ENCODE peak calls at places on chromosomes 7 and 10, in seven cellular contexts. R is progenitor cell of endocrine pancreas, V is pancreas, D is fibroblast of lung, L is neural crest cell, W is OCI-LY7, O is HFF-Myc. U is an unnamed sample.

GRCh38 chr7:123715198-123715597 is 33.6 kb downstream of the WASL start:
- DNase-seq in L (no peak), V (no peak), R (no peak), D (no peak), O (no peak), W (no peak), U (no peak)

GRCh38 chr10:59560161-59560560 is 149.5 kb downstream of the SLC16A9 start:
- DNase-seq in L (no peak), O (no peak), D (peak), R (no peak), V (no peak), W (no peak), U (no peak)

GRCh38 chr7:116809636-116810266 is 52.6 kb upstream of the CAPZA2 start:
- DNase-seq in O (peak), W (peak), D (peak), L (peak), V (peak), R (no peak), U (peak)

GRCh38 chr7:73509463-73509862 is 12.6 kb downstream of the BAZ1B start:
- DNase-seq in V (no peak), R (no peak), L (no peak), D (no peak), W (no peak), O (no peak), U (no peak)

GRCh38 chr10:32197423-32197822 is 141.2 kb upstream of the KIF5B start:
- DNase-seq in R (no peak), L (no peak), O (no peak), W (no peak), D (no peak), V (no peak), U (no peak)

GRCh38 chr7:121798896-121799295 is 74.1 kb upstream of the PTPRZ1 start:
- DNase-seq in W (no peak), V (no peak), D (no peak), R (no peak), O (no peak), L (peak), U (peak)

GRCh38 chr7:121172484-121172883 is 156.3 kb upstream of the WNT16 start:
- DNase-seq in O (no peak), D (no peak), V (no peak), W (no peak), L (no peak), R (no peak), U (no peak)

GRCh38 chr7:30155481-30155880 is 20.7 kb downstream of the MTURN start:
- DNase-seq in V (no peak), L (no peak), O (no peak), R (no peak), D (no peak), W (no peak), U (no peak)

GRCh38 chr10:114470956-114471905 is 66.9 kb upstream of the AFAP1L2 start:
- DNase-seq in L (peak), R (peak), W (peak), V (peak), O (no peak), D (peak), U (peak)

GRCh38 chr7:63039882-63040281 is 958.8 kb upstream of the ZNF722 start:
- DNase-seq in O (no peak), R (no peak), V (no peak), W (no peak), D (no peak), L (no peak), U (no peak)

GRCh38 chr10:75648854-75649253 is 217.4 kb downstream of the LRMDA start:
- DNase-seq in R (no peak), O (no peak), L (no peak), W (no peak), V (no peak), D (no peak), U (no peak)

GRCh38 chr10:75652136-75652535 is 220.7 kb downstream of the LRMDA start:
- DNase-seq in L (no peak), O (no peak), V (no peak), W (no peak), R (no peak), D (no peak), U (no peak)

GRCh38 chr10:75653761-75654160 is 222.3 kb downstream of the LRMDA start:
- DNase-seq in O (no peak), L (no peak), W (no peak), R (no peak), D (no peak), V (no peak), U (no peak)

GRCh38 chr10:75650648-75651047 is 219.2 kb downstream of the LRMDA start:
- DNase-seq in W (no peak), R (no peak), O (no peak), V (no peak), D (no peak), L (no peak), U (no peak)

GRCh38 chr10:75651452-75651851 is 220.0 kb downstream of the LRMDA start:
- DNase-seq in L (no peak), D (peak), V (no peak), W (no peak), O (no peak), R (no peak), U (peak)
- TF ChIP-seq CTCF in L (no peak), D (no peak), V (no peak), W (peak), O (peak), R (no peak), U (no peak)

DNA sequence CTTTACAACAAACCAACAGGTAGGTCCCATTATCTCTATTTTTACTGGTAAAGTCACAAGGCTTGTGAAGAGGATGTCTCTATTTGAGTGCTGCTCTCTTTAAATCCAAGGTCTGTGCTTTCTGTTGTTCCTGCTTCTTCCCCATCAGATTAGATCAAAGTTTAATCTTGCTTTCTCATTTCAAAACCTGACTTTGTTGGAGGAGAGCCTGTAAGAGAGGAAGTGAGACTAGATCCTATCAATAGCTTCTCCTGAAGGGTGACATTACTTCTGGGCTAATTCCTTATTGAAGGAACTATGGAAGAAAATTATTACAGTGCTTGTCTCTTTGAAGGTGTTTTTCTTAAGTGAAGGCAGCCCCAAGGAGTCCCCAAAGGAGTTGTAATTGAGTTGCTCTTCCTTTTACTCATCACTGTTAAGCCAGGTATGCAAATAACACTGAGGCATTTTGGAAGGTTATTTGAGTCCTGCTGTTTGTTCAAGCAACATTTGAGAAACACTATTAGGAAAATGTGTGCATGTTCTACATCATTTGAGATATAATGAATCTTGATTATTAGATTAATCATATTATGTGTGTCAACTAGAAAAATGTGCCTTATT is 146.2 kb upstream of the MBL2 start:
- DNase-seq in O (no peak), L (no peak), W (no peak), V (no peak), R (no peak), D (no peak), U (no peak)
- TF ChIP-seq CTCF in O (no peak), L (no peak), W (no peak), V (no peak), R (no peak), D (no peak), U (no peak)

GRCh38 chr7:137093198-137093597 is 224.7 kb downstream of the CHRM2 start:
- DNase-seq in L (no peak), O (no peak), R (no peak), V (no peak), W (no peak), D (no peak), U (no peak)

GRCh38 chr7:137086896-137087295 is 218.4 kb downstream of the CHRM2 start:
- DNase-seq in R (no peak), D (no peak), W (no peak), L (no peak), V (no peak), O (no peak), U (no peak)

GRCh38 chr7:137097111-137097510 is 228.7 kb downstream of the CHRM2 start:
- DNase-seq in V (no peak), D (peak), W (no peak), O (no peak), R (no peak), L (no peak), U (no peak)

GRCh38 chr7:137096607-137097006 is 228.2 kb downstream of the CHRM2 start:
- DNase-seq in O (peak), R (no peak), V (no peak), W (no peak), L (no peak), D (peak), U (no peak)

DNA sequence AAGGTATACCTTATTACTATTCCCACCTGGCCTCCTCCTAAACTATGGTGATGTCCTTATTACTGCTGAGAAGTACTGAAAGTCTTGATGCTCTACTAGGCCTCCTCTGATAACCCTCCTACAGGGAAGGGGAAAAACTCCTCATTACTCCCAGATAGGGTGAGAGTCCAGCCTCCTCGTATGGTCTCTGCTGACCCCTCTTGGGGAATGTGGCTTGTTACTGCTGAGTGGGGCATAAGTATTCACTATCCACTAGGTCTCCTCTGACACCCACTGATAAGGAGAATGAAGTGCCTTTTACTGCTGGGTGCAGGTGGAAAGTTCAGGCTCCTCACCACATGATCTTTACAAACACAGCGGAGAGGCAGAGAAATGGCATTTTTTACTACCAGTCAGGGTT is 222.9 kb downstream of the CHRM2 start:
- DNase-seq in R (no peak), W (no peak), O (no peak), L (no peak), D (peak), V (no peak), U (peak)
- TF ChIP-seq CTCF in R (peak), W (no peak), O (peak), L (peak), D (peak), V (no peak), U (no peak)

GRCh38 chr7:152054377-152055230 is 29.1 kb downstream of the GALNT11 start:
- DNase-seq in O (no peak), D (peak), W (no peak), V (no peak), L (no peak), R (no peak), U (peak)
- TF ChIP-seq CTCF in O (no peak), D (no peak), W (no peak), V (no peak), L (no peak), R (no peak), U (no peak)

DNA sequence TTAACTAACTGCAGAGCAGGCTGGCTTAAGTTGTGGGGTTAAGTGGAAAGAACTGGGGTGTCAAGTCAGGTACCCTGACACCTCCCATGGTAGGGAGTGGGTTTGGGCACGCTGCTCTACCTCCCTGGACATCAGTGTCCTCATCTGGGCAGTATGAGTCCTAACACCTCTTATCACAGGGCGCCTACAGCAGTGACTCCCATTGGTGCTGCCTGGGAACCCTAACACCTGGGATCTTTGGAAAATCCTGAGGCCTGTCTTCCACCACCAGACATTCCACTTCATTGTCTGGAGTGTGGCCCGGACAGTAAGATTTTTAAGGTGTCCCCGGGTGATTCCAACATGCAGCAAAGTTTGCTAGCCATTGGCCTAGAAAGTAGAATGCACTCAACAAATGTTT is 239.1 kb downstream of the SKAP2 start:
- DNase-seq in O (no peak), W (no peak), D (no peak), V (no peak), R (no peak), L (no peak), U (no peak)
- TF ChIP-seq CTCF in O (no peak), W (no peak), D (no peak), V (no peak), R (no peak), L (no peak), U (no peak)

DNA sequence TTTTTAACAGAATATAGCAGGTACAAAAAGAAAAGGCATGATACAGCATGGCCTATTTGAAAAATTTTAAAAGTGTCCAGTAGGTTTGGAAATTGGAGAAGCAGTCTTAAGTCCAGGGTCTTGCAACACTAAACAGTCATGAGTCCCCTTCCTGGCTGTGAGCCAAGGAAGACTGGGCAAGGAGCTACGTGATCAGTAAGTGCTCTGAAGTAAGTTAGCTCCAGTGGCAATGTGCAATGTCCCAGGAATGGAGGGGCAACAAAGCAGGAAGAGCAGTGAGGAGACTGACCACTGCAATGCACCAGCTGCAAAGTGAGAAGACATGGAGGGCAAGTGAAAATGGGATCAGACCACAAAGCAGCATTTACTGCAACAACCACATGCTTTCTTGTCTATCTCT is 72.9 kb upstream of the GRID1 start:
- DNase-seq in W (no peak), V (peak), R (no peak), O (peak), D (peak), L (no peak), U (peak)
- TF ChIP-seq CTCF in W (no peak), V (no peak), R (no peak), O (no peak), D (no peak), L (no peak), U (no peak)

U was measured in MCF 10A.